ENCODE peak calls at places on chromosomes 2 and 18, in eight cellular contexts. L is PC-3, Y is NT2/D1, C is thoracic aorta, M is H1, O is HCT116, K is heart left ventricle, X is psoas muscle. W is an unnamed sample.

GRCh38 chr18:61727241-61727640 is 165.6 kb downstream of the RNF152 start:
- DNase-seq in L (peak; percentile 4), Y (no peak), C (no peak), M (no peak), O (no peak), K (no peak), X (no peak), W (no peak)

GRCh38 chr2:8676191-8676914 is 5.5 kb upstream of the ID2 start:
- DNase-seq in L (peak; percentile 53), Y (no peak), C (no peak), M (no peak), O (no peak), K (peak; percentile 93), X (peak; percentile 90), W (no peak)

GRCh38 chr2:189116984-189117383 is 62.6 kb downstream of the COL5A2 start:
- DNase-seq in L (no peak), Y (no peak), C (no peak), M (no peak), O (no peak), K (no peak), X (no peak), W (no peak)

GRCh38 chr2:120441744-120442471 is 96.0 kb downstream of the INHBB start:
- DNase-seq in L (peak; percentile 81), Y (no peak), C (no peak), M (no peak), O (no peak), K (no peak), X (no peak), W (no peak)

GRCh38 chr2:23498941-23499340 is 114.0 kb downstream of the KLHL29 start:
- DNase-seq in L (no peak), Y (no peak), C (no peak), M (no peak), O (no peak), K (no peak), X (peak; percentile 25), W (no peak)

GRCh38 chr2:159461076-159461475 is 155.3 kb downstream of the BAZ2B start:
- DNase-seq in L (no peak), Y (no peak), C (no peak), M (no peak), O (no peak), K (no peak), X (no peak), W (no peak)

GRCh38 chr2:54628957-54629356 is 94.5 kb upstream of the EML6 start:
- DNase-seq in L (no peak), Y (no peak), C (no peak), M (no peak), O (no peak), K (no peak), X (no peak), W (no peak)

GRCh38 chr2:17976871-17977746 is 98.6 kb downstream of the KCNS3 start:
- DNase-seq in L (peak; percentile 63), Y (no peak), C (peak; percentile 26), M (no peak), O (no peak), K (no peak), X (peak; percentile 78), W (no peak)

GRCh38 chr18:9824474-9824832 is 61.3 kb upstream of the TXNDC2 start:
- DNase-seq in L (no peak), Y (no peak), C (no peak), M (no peak), O (no peak), K (no peak), X (no peak), W (no peak)

GRCh38 chr2:217597140-217597539 is 405.7 kb downstream of the TNS1 start:
- DNase-seq in L (no peak), Y (peak; percentile 13), C (no peak), M (no peak), O (no peak), K (no peak), X (no peak), W (no peak)

GRCh38 chr2:3522851-3523481 is 3.6 kb upstream of the ADI1 start:
- DNase-seq in L (no peak), Y (no peak), C (no peak), M (no peak), O (no peak), K (no peak), X (no peak), W (no peak)

GRCh38 chr2:42924436-42924897 is 132.1 kb upstream of the HAAO start:
- DNase-seq in L (no peak), Y (no peak), C (no peak), M (no peak), O (no peak), K (no peak), X (peak; percentile 53), W (no peak)

GRCh38 chr18:6605115-6605869 is 124.2 kb upstream of the ARHGAP28 start:
- DNase-seq in L (peak; percentile 61), Y (no peak), C (no peak), M (no peak), O (no peak), K (no peak), X (no peak), W (no peak)

GRCh38 chr18:76889086-76889699 is 66.8 kb downstream of the ZNF236 start:
- DNase-seq in L (no peak), Y (no peak), C (no peak), M (no peak), O (no peak), K (no peak), X (no peak), W (no peak)

GRCh38 chr18:24234330-24234729 is 95.5 kb downstream of the CABYR start:
- DNase-seq in L (no peak), Y (no peak), C (no peak), M (no peak), O (no peak), K (no peak), X (peak; percentile 56), W (no peak)

GRCh38 chr2:181678033-181678586 is 2.2 kb downstream of the NEUROD1 start:
- DNase-seq in L (peak; percentile 35), Y (peak; percentile 77), C (no peak), M (no peak), O (no peak), K (peak; percentile 68), X (peak; percentile 67), W (no peak)

GRCh38 chr2:188956290-188956689 is 17.9 kb upstream of the COL3A1 start:
- DNase-seq in L (no peak), Y (no peak), C (no peak), M (no peak), O (no peak), K (no peak), X (no peak), W (no peak)

GRCh38 chr18:3715223-3716080 is 265.5 kb downstream of the TGIF1 start:
- DNase-seq in L (no peak), Y (no peak), C (no peak), M (no peak), O (no peak), K (no peak), X (no peak), W (no peak)

GRCh38 chr2:74385396-74385795 is 5.3 kb upstream of the DCTN1 start:
- DNase-seq in L (no peak), Y (no peak), C (no peak), M (no peak), O (no peak), K (no peak), X (no peak), W (no peak)

GRCh38 chr2:26785431-26786206 is at the start of gene CENPA:
- DNase-seq in L (peak; percentile 99), Y (peak; percentile 98), C (peak; percentile 93), M (peak; percentile 96), O (peak; percentile 99), K (peak; percentile 95), X (peak; percentile 98), W (peak; percentile 99)

GRCh38 chr2:21422050-21422449 is 298.3 kb downstream of the TDRD15 start:
- DNase-seq in L (no peak), Y (peak; percentile 50), C (no peak), M (peak; percentile 44), O (no peak), K (no peak), X (no peak), W (peak; percentile 41)

GRCh38 chr2:37375721-37376399 is 31.4 kb downstream of the QPCT start:
- DNase-seq in L (no peak), Y (no peak), C (no peak), M (no peak), O (no peak), K (no peak), X (no peak), W (no peak)

GRCh38 chr2:85266424-85267041 is 61.3 kb downstream of the TGOLN2 start:
- DNase-seq in L (peak; percentile 69), Y (no peak), C (no peak), M (no peak), O (peak; percentile 42), K (peak; percentile 89), X (peak; percentile 86), W (peak; percentile 92)

GRCh38 chr18:26813043-26813442 is 52.5 kb downstream of the AQP4 start:
- DNase-seq in L (peak; percentile 58), Y (peak; percentile 22), C (no peak), M (peak; percentile 17), O (peak; percentile 44), K (no peak), X (no peak), W (peak; percentile 52)

GRCh38 chr2:216789088-216789487 is 70.8 kb downstream of the TNP1 start:
- DNase-seq in L (no peak), Y (no peak), C (no peak), M (no peak), O (no peak), K (no peak), X (no peak), W (no peak)

GRCh38 chr2:24501813-24502212 is 10.8 kb downstream of the NCOA1 start:
- DNase-seq in L (no peak), Y (no peak), C (no peak), M (no peak), O (no peak), K (no peak), X (no peak), W (no peak)
- H3K4me1 ChIP-seq in L (no peaks in the 10 kb centered on the region), Y (no peaks in the 10 kb centered on the region), C (peaks cover 20% of the 10 kb centered on the region), M (peaks cover 4% of the 10 kb centered on the region), O (no peaks in the 10 kb centered on the region), K (peaks cover 4% of the 10 kb centered on the region), X (peaks cover 65% of the 10 kb centered on the region), W (no peaks in the 10 kb centered on the region)

GRCh38 chr2:236546561-236546961 is 23.1 kb upstream of the ACKR3 start:
- DNase-seq in L (no peak), Y (no peak), C (no peak), M (no peak), O (no peak), K (no peak), X (no peak), W (no peak)
- H3K4me1 ChIP-seq in L (no peaks in the 10 kb centered on the region), Y (peaks cover 8% of the 10 kb centered on the region), C (peaks cover 11% of the 10 kb centered on the region), M (peaks cover 7% of the 10 kb centered on the region), O (no peaks in the 10 kb centered on the region), K (no peaks in the 10 kb centered on the region), X (no peaks in the 10 kb centered on the region), W (peaks cover 6% of the 10 kb centered on the region)

GRCh38 chr2:134205087-134205486 is 48.8 kb upstream of the MGAT5 start:
- DNase-seq in L (no peak), Y (no peak), C (no peak), M (no peak), O (no peak), K (no peak), X (no peak), W (no peak)
- H3K4me1 ChIP-seq in L (peaks cover 13% of the 10 kb centered on the region), Y (peaks cover 4% of the 10 kb centered on the region), C (peaks cover 32% of the 10 kb centered on the region), M (peaks cover 39% of the 10 kb centered on the region), O (no peaks in the 10 kb centered on the region), K (peaks cover 39% of the 10 kb centered on the region), X (peaks cover 4% of the 10 kb centered on the region), W (peaks cover 10% of the 10 kb centered on the region)

DNA sequence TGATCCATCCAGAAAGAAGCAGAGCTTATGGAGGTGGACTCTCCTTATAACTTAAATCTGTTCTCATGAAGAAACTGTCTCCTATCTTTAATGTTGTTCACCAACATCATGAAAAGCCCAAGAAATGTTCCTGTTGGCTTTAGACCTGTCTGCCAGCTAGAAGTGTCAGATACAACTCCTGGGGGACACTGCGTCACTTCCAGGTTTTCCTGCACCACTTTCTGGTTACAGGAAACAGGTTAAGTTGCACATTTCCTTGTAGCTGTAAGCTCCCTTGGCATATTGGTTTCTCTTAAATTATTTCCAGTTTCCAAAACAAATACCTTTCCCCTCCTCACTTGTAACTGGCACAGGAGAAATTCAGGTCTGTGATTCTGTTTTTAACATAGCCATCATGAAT is 2.9 kb downstream of the CEP68 start:
- DNase-seq in L (no peak), Y (no peak), C (no peak), M (no peak), O (no peak), K (no peak), X (no peak), W (no peak)
- H3K4me1 ChIP-seq in L (peaks cover 17% of the 10 kb centered on the region), Y (peaks cover 2% of the 10 kb centered on the region), C (peaks cover 56% of the 10 kb centered on the region), M (no peaks in the 10 kb centered on the region), O (peaks cover 6% of the 10 kb centered on the region), K (peaks cover 38% of the 10 kb centered on the region), X (peaks cover 68% of the 10 kb centered on the region), W (no peaks in the 10 kb centered on the region)

W was measured in iPS DF 6.9.